ENCODE peak calls at places on chromosomes 4 and X, in four cellular contexts. D, N, M and U are unnamed samples. For H3K4me1, the result is how much of the 10 kb centered on the place peaks cover.

GRCh38 chrX:68292471-68292870 is 140.8 kb downstream of the OPHN1 start:
- DNase-seq in M (no peak), D (no peak), N (no peak), U (no peak)

GRCh38 chr4:17236686-17237085 is 275.2 kb downstream of the QDPR start:
- DNase-seq in N (no peak), D (no peak), M (no peak), U (peak)

GRCh38 chr4:184177271-184177670 is 40.4 kb downstream of the ENPP6 start:
- DNase-seq in D (no peak), N (no peak), M (no peak), U (no peak)

GRCh38 chrX:19893722-19894121 is 6.3 kb upstream of the SH3KBP1 start:
- DNase-seq in D (no peak), N (no peak), M (no peak), U (no peak)

GRCh38 chr4:26059391-26060154 is 145.6 kb downstream of the SMIM20 start:
- DNase-seq in D (no peak), N (no peak), M (no peak), U (no peak)

GRCh38 chr4:144463236-144463635 is 182.7 kb upstream of the HHIP start:
- DNase-seq in N (no peak), M (no peak), D (no peak), U (no peak)

GRCh38 chr4:94454405-94454804 is 2.7 kb downstream of the PDLIM5 start:
- DNase-seq in N (no peak), D (no peak), M (no peak), U (peak)

GRCh38 chr4:182697094-182697493 is 220.1 kb downstream of the DCTD start:
- DNase-seq in N (no peak), M (no peak), D (no peak), U (no peak)

GRCh38 chrX:45852884-45853283 is 652.2 kb upstream of the DIPK2B start:
- DNase-seq in D (no peak), M (no peak), N (no peak), U (no peak)

GRCh38 chr4:122673252-122673651 is 52.4 kb upstream of the IL21 start:
- DNase-seq in M (no peak), N (no peak), D (no peak), U (peak)

GRCh38 chr4:8152865-8153257 is 5.8 kb downstream of the ABLIM2 start:
- DNase-seq in N (no peak), M (no peak), D (no peak), U (no peak)

GRCh38 chr4:8153441-8153840 is 5.2 kb downstream of the ABLIM2 start:
- DNase-seq in D (no peak), N (no peak), M (no peak), U (no peak)

GRCh38 chr4:8150152-8151090 is 8.2 kb downstream of the ABLIM2 start:
- DNase-seq in D (no peak), M (no peak), N (peak), U (no peak)

GRCh38 chr4:8151165-8151650 is 7.4 kb downstream of the ABLIM2 start:
- DNase-seq in N (no peak), M (no peak), D (no peak), U (no peak)

GRCh38 chr4:8152090-8152864 is 6.3 kb downstream of the ABLIM2 start:
- DNase-seq in N (no peak), D (no peak), M (no peak), U (no peak)
- H3K4me3 ChIP-seq in N (no peak), D (no peak), M (no peak), U (no peak)

GRCh38 chrX:133353233-133353632 is 62.1 kb downstream of the GPC4 start:
- DNase-seq in D (no peak), M (no peak), N (no peak), U (no peak)
- H3K4me1 ChIP-seq in D (under half), M (under half), N (under half), U (under half)

GRCh38 chr4:75742451-75742850 is 18.1 kb downstream of the USO1 start:
- DNase-seq in D (no peak), M (no peak), N (no peak), U (no peak)

GRCh38 chr4:75745192-75745591 is 20.8 kb downstream of the USO1 start:
- DNase-seq in M (no peak), D (no peak), N (no peak), U (peak)

GRCh38 chr4:75737398-75737797 is 13.0 kb downstream of the USO1 start:
- DNase-seq in N (no peak), D (no peak), M (no peak), U (no peak)

GRCh38 chr4:75736862-75737261 is 12.5 kb downstream of the USO1 start:
- DNase-seq in M (no peak), D (no peak), N (no peak), U (no peak)

GRCh38 chr4:75741027-75741426 is 16.6 kb downstream of the USO1 start:
- DNase-seq in D (no peak), M (no peak), N (no peak), U (no peak)
- H3K4me3 ChIP-seq in D (no peak), M (no peak), N (no peak), U (no peak)

DNA sequence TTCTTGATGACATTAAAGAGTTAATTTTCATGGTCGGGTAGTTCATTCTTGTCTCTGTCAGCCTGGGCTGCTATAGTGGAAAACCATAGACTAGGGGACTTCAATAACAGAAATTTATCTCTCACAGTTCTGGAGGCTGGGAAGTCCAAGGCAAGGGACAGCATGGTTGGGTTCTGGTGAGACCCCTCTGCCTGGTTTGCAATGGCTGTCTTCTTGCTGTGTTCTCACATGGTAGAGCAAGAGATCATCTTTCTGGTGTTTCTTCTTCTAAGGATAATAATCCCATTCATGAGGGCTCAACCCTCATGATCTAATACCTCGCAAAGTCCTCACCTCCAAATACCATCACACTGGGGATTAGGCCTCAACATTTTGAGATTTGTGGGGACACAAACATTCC is 50.1 kb downstream of the RHOH start:
- DNase-seq in N (no peak), D (no peak), M (no peak), U (no peak)
- H3K4me1 ChIP-seq in N (half or more), D (half or more), M (under half), U (under half)

GRCh38 chr4:55824865-55825264 is 5.3 kb downstream of the EXOC1L start:
- DNase-seq in D (no peak), N (no peak), M (no peak), U (no peak)

GRCh38 chr4:55820260-55820659 is 670 bp downstream of the EXOC1L start:
- DNase-seq in D (no peak), N (no peak), M (no peak), U (no peak)

GRCh38 chr4:55817691-55818090 is 1.9 kb upstream of the EXOC1L start:
- DNase-seq in D (no peak), N (no peak), M (no peak), U (no peak)

DNA sequence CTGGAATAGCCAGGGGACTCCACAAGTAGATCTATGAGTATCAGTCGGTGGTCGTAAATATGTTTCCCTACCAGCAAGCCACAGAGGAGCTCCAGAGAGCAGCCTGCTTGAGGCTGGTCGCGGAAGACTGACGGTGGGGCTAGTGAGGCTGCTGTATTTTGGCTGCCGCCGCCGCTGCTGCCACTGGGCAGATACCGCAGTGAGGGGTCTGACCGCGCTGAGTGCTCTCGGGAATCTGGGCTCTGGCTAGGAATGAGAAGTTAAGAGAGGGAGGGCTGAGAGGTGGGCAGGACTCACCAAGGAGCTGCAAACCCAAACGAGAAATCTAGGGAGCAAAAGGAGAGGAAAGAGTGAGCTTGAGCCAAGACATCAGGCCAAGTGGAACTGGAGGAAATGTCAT is at the start of gene EXOC1L:
- DNase-seq in M (no peak), N (no peak), D (no peak), U (peak)
- H3K4me3 ChIP-seq in M (no peak), N (no peak), D (no peak), U (no peak)

GRCh38 chr4:139686130-139686529 is 20.5 kb downstream of the MGST2 start:
- DNase-seq in N (no peak), D (no peak), M (no peak), U (no peak)
- H3K4me1 ChIP-seq in N (under half), D (under half), M (under half), U (under half)

GRCh38 chr4:15402146-15402545 is 25.7 kb upstream of the C1QTNF7 start:
- DNase-seq in M (no peak), N (no peak), D (no peak), U (peak)
- H3K4me3 ChIP-seq in M (no peak), N (no peak), D (peak), U (no peak)

GRCh38 chr4:168306476-168306875 is 12.1 kb downstream of the DDX60 start:
- DNase-seq in D (no peak), N (no peak), M (no peak), U (no peak)
- H3K4me1 ChIP-seq in D (under half), N (under half), M (under half), U (under half)